ENCODE peak calls at places on chromosome 19, in seven cellular contexts. E is PC-3; X is lower lobe of right lung; S is heart right ventricle; M is CD8-positive, alpha-beta T cell; G is ascending aorta; O is OCI-LY7. C is an unnamed sample.

GRCh38 chr19:10292206-10292788 is 2.5 kb downstream of the ICAM5 start:
- DNase-seq in E (peak; percentile 83), X (peak; percentile 94), S (peak; percentile 66), M (peak; percentile 70), G (peak; percentile 78), O (peak; percentile 81), C (no peak)

GRCh38 chr19:14147797-14148605 is 11.6 kb upstream of the ASF1B start:
- DNase-seq in E (peak; percentile 77), X (peak; percentile 75), S (peak; percentile 74), M (peak; percentile 61), G (peak; percentile 82), O (peak; percentile 33), C (no peak)

GRCh38 chr19:10740798-10741197 is 22.9 kb downstream of the DNM2 start:
- DNase-seq in E (peak; percentile 59), X (no peak), S (no peak), M (no peak), G (no peak), O (no peak), C (no peak)

GRCh38 chr19:19211499-19212432 is at the start of gene NCAN:
- DNase-seq in E (no peak), X (no peak), S (no peak), M (no peak), G (no peak), O (no peak), C (no peak)

GRCh38 chr19:10518444-10519361 is 1.5 kb upstream of the S1PR5 start:
- DNase-seq in E (no peak), X (no peak), S (peak; percentile 11), M (peak; percentile 35), G (no peak), O (no peak), C (no peak)

GRCh38 chr19:1122972-1123363 is 19.2 kb downstream of the GPX4 start:
- DNase-seq in E (peak; percentile 76), X (peak; percentile 78), S (no peak), M (no peak), G (no peak), O (peak; percentile 71), C (no peak)

GRCh38 chr19:49684983-49685553 is 4.3 kb upstream of the ADM5 start:
- DNase-seq in E (no peak), X (no peak), S (no peak), M (no peak), G (no peak), O (no peak), C (no peak)

GRCh38 chr19:7618366-7618765 is 11.0 kb downstream of the XAB2 start:
- DNase-seq in E (peak; percentile 15), X (no peak), S (no peak), M (no peak), G (no peak), O (no peak), C (no peak)

GRCh38 chr19:31316201-31316951 is 32.9 kb downstream of the TSHZ3 start:
- DNase-seq in E (no peak), X (no peak), S (peak; percentile 18), M (no peak), G (peak; percentile 70), O (no peak), C (no peak)

GRCh38 chr19:31613683-31614219 is 264.5 kb upstream of the TSHZ3 start:
- DNase-seq in E (no peak), X (no peak), S (no peak), M (no peak), G (no peak), O (no peak), C (no peak)

GRCh38 chr19:42270346-42271044 is 1.4 kb downstream of the CIC start:
- DNase-seq in E (peak; percentile 57), X (peak; percentile 81), S (peak; percentile 50), M (peak; percentile 67), G (peak; percentile 89), O (peak; percentile 37), C (no peak)

GRCh38 chr19:657611-658010 is 5.4 kb downstream of the RNF126 start:
- DNase-seq in E (no peak), X (no peak), S (no peak), M (no peak), G (no peak), O (no peak), C (no peak)

GRCh38 chr19:36685835-36686234 is 1.6 kb upstream of the ZNF567 start:
- DNase-seq in E (no peak), X (no peak), S (no peak), M (no peak), G (no peak), O (peak; percentile 36), C (no peak)

GRCh38 chr19:44726465-44726864 is 22.0 kb upstream of the BCL3 start:
- DNase-seq in E (no peak), X (peak; percentile 68), S (no peak), M (no peak), G (no peak), O (no peak), C (no peak)

GRCh38 chr19:19420570-19421301 is 15.3 kb downstream of the GATAD2A start:
- DNase-seq in E (peak; percentile 54), X (no peak), S (no peak), M (peak; percentile 41), G (no peak), O (no peak), C (no peak)

GRCh38 chr19:28425431-28425931 is 787.5 kb downstream of the UQCRFS1 start:
- DNase-seq in E (no peak), X (no peak), S (no peak), M (no peak), G (no peak), O (no peak), C (no peak)

GRCh38 chr19:42229855-42230331 is 9.8 kb downstream of the ZNF526 start:
- DNase-seq in E (no peak), X (no peak), S (no peak), M (no peak), G (no peak), O (no peak), C (no peak)

GRCh38 chr19:13057744-13058143 is 44.9 kb downstream of the LYL1 start:
- DNase-seq in E (no peak), X (peak; percentile 36), S (no peak), M (no peak), G (no peak), O (no peak), C (no peak)
- H3K4me1 ChIP-seq in E (peaks cover 66% of the 10 kb centered on the region), X (peaks cover 99% of the 10 kb centered on the region), S (peaks cover 100% of the 10 kb centered on the region), M (peaks cover 8% of the 10 kb centered on the region), G (peaks cover 79% of the 10 kb centered on the region), O (peaks cover 19% of the 10 kb centered on the region), C (peaks cover 95% of the 10 kb centered on the region)

GRCh38 chr19:45872095-45872919 is 8.2 kb downstream of the FOXA3 start:
- DNase-seq in E (no peak), X (no peak), S (no peak), M (no peak), G (no peak), O (no peak), C (no peak)

GRCh38 chr19:45876161-45876410 is 9.9 kb downstream of the IRF2BP1 start:
- DNase-seq in E (no peak), X (no peak), S (no peak), M (no peak), G (no peak), O (no peak), C (no peak)

GRCh38 chr19:45870798-45871197 is 6.7 kb downstream of the FOXA3 start:
- DNase-seq in E (no peak), X (no peak), S (no peak), M (no peak), G (no peak), O (no peak), C (no peak)

GRCh38 chr19:45874620-45874966 is 10.5 kb downstream of the FOXA3 start:
- DNase-seq in E (no peak), X (no peak), S (no peak), M (no peak), G (no peak), O (no peak), C (no peak)

DNA sequence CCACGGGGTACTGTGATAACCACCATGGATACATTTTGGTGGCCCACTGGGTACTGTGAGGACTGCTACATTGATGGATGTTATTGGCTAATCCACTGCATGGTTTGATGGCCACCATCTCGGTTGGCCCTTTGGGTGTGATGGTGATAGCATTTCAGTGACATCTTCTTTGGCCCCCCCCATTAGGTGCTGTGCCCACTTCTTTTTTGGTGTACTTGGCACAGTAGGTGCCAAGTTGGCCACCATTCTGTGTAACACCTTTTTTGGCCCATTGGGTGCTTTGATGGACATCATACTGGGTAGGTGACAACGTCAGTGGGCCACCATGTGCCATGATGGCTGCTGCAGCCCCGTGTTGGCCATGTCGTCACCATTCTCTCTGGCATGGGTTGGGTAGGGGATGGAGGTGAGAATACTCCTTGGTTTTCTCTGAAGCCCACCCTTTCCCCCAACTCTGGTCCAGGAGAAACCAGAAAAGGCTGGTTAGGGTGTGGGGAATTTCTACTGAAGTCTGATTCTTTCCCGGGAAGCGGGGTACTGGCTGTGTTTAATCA is 9.2 kb downstream of the FOXA3 start:
- DNase-seq in E (no peak), X (no peak), S (no peak), M (no peak), G (no peak), O (no peak), C (no peak)
- H3K4me1 ChIP-seq in E (peaks cover under 1% of the 10 kb centered on the region), X (peaks cover 7% of the 10 kb centered on the region), S (peaks cover 14% of the 10 kb centered on the region), M (peaks cover 10% of the 10 kb centered on the region), G (no peaks in the 10 kb centered on the region), O (peaks cover 7% of the 10 kb centered on the region), C (no peaks in the 10 kb centered on the region)

DNA sequence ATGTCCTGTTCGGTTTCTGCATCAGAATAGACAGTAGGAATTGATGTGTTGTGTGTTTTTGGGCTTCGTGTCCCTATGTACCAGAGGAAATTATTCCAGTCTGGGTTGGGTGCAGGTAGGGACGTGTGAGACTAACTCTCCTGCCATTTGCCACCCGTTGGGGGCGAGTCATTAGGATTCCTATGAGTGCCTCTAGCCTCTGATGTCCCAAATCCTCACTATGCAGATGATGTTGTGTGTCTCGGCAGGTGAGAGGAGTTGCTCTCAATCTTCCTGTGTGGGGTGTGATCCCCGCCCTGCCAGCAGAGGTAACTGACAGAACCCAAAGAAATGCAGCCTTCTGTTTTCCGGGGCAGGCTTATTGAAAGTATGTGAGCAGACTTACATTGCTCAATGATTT is 31.2 kb upstream of the ZNF331 start:
- DNase-seq in E (no peak), X (no peak), S (no peak), M (no peak), G (no peak), O (no peak), C (no peak)
- H3K4me1 ChIP-seq in E (no peaks in the 10 kb centered on the region), X (no peaks in the 10 kb centered on the region), S (no peaks in the 10 kb centered on the region), M (no peaks in the 10 kb centered on the region), G (no peaks in the 10 kb centered on the region), O (no peaks in the 10 kb centered on the region), C (peaks cover 7% of the 10 kb centered on the region)

GRCh38 chr19:39310558-39311311 is 9.9 kb downstream of the LRFN1 start:
- DNase-seq in E (no peak), X (no peak), S (no peak), M (no peak), G (no peak), O (no peak), C (no peak)
- H3K4me1 ChIP-seq in E (no peaks in the 10 kb centered on the region), X (no peaks in the 10 kb centered on the region), S (peaks cover 7% of the 10 kb centered on the region), M (no peaks in the 10 kb centered on the region), G (no peaks in the 10 kb centered on the region), O (no peaks in the 10 kb centered on the region), C (peaks cover 3% of the 10 kb centered on the region)